ENCODE peak calls at places on chromosome 11, in six cellular contexts. P, J, M, N, T and R are unnamed samples. For H3K4me1, the result is how much of the 10 kb centered on the place peaks cover.

GRCh38 chr11:2862395-2862949 is 23.1 kb downstream of the CDKN1C start:
- DNase-seq in T (no peak), M (no peak), N (no peak), P (no peak), J (no peak), R (no peak)

GRCh38 chr11:28058333-28058732 is 49.6 kb downstream of the KIF18A start:
- DNase-seq in P (no peak), T (no peak), J (no peak), M (no peak), N (no peak), R (no peak)

GRCh38 chr11:116502641-116503061 is 270.1 kb downstream of the BUD13 start:
- DNase-seq in M (no peak), N (peak), P (no peak), J (no peak), T (no peak), R (no peak)

GRCh38 chr11:75035911-75036536 is 47.3 kb downstream of the NEU3 start:
- DNase-seq in N (peak), M (no peak), J (no peak), P (no peak), T (peak), R (no peak)

GRCh38 chr11:105918039-105918438 is 104.0 kb downstream of the MSANTD4 start:
- DNase-seq in J (no peak), T (no peak), M (no peak), P (no peak), N (no peak), R (no peak)

GRCh38 chr11:95922536-95923440 is 1.1 kb downstream of the MTMR2 start:
- DNase-seq in T (no peak), M (no peak), N (no peak), P (no peak), J (no peak), R (no peak)

GRCh38 chr11:91947215-91947614 is 277.4 kb upstream of the FAT3 start:
- DNase-seq in N (peak), J (peak), T (no peak), M (no peak), P (no peak), R (no peak)

GRCh38 chr11:88552377-88553029 is 215.0 kb upstream of the CTSC start:
- DNase-seq in N (no peak), M (no peak), T (no peak), P (no peak), J (peak), R (peak)

GRCh38 chr11:120675171-120675570 is 163.6 kb downstream of the GRIK4 start:
- DNase-seq in N (no peak), J (no peak), M (no peak), P (no peak), T (no peak), R (no peak)

GRCh38 chr11:114291847-114292680 is 4.1 kb upstream of the NNMT start:
- DNase-seq in T (no peak), N (no peak), P (no peak), J (no peak), M (no peak), R (no peak)

GRCh38 chr11:102615894-102616432 is 9.2 kb downstream of the MMP20 start:
- DNase-seq in J (no peak), M (no peak), T (no peak), P (no peak), N (no peak), R (no peak)

GRCh38 chr11:65710424-65710823 is 1.6 kb upstream of the KAT5 start:
- DNase-seq in J (no peak), M (no peak), N (no peak), P (no peak), T (no peak), R (no peak)

GRCh38 chr11:119599864-119600593 is 129.0 kb downstream of the NECTIN1 start:
- DNase-seq in P (no peak), M (no peak), N (no peak), J (no peak), T (no peak), R (no peak)

GRCh38 chr11:102230186-102230585 is 87.1 kb upstream of the BIRC3 start:
- DNase-seq in T (no peak), P (no peak), N (no peak), J (no peak), M (no peak), R (no peak)

GRCh38 chr11:46017341-46017740 is 94.9 kb downstream of the LARGE2 start:
- DNase-seq in N (no peak), T (no peak), P (no peak), M (no peak), J (no peak), R (no peak)

GRCh38 chr11:66002648-66003225 is 434 bp downstream of the BANF1 start:
- DNase-seq in T (no peak), P (peak), N (peak), J (peak), M (peak), R (peak)

GRCh38 chr11:29527391-29527936 is 489.4 kb downstream of the KCNA4 start:
- DNase-seq in M (no peak), N (no peak), P (no peak), T (no peak), J (peak), R (no peak)

GRCh38 chr11:131865860-131866259 is 495.4 kb downstream of the NTM start:
- DNase-seq in M (no peak), P (no peak), N (no peak), T (no peak), J (no peak), R (no peak)

GRCh38 chr11:27216268-27217149 is 146.5 kb downstream of the CCDC34 start:
- DNase-seq in M (no peak), N (peak), P (peak), J (peak), T (no peak), R (peak)

GRCh38 chr11:72962084-72962483 is 147.9 kb downstream of the ATG16L2 start:
- DNase-seq in P (no peak), T (no peak), J (no peak), N (no peak), M (no peak), R (no peak)

GRCh38 chr11:65448418-65449196 is 26.0 kb downstream of the NEAT1 start:
- DNase-seq in M (no peak), T (no peak), P (peak), J (no peak), N (peak), R (no peak)

GRCh38 chr11:93740802-93741093 is 547 bp downstream of the TAF1D start:
- DNase-seq in T (no peak), J (peak), M (peak), P (peak), N (peak), R (peak)

GRCh38 chr11:124209824-124210357 is 26.7 kb downstream of the OR10D3 start:
- DNase-seq in M (no peak), J (no peak), P (no peak), T (no peak), N (no peak), R (no peak)

GRCh38 chr11:106552694-106553203 is 465.5 kb downstream of the GUCY1A2 start:
- DNase-seq in M (no peak), P (no peak), N (no peak), J (no peak), T (no peak), R (no peak)

GRCh38 chr11:59253001-59253400 is 40.3 kb upstream of the MPEG1 start:
- DNase-seq in P (no peak), N (no peak), M (no peak), J (no peak), T (peak), R (no peak)

GRCh38 chr11:132862918-132863317 is 669.4 kb downstream of the OPCML start:
- DNase-seq in T (no peak), P (no peak), M (no peak), J (no peak), N (no peak), R (no peak)

GRCh38 chr11:6900327-6900999 is 8.2 kb upstream of the OR2D2 start:
- DNase-seq in T (no peak), J (no peak), N (no peak), P (no peak), M (no peak), R (no peak)

GRCh38 chr11:70772950-70773349 is 374.6 kb downstream of the CTTN start:
- DNase-seq in P (no peak), M (no peak), J (no peak), T (no peak), N (no peak), R (no peak)

GRCh38 chr11:88151866-88152265 is 23.4 kb downstream of the RAB38 start:
- DNase-seq in P (no peak), M (no peak), N (no peak), J (no peak), T (no peak), R (no peak)

GRCh38 chr11:130775306-130776043 is 140.8 kb downstream of the SNX19 start:
- DNase-seq in M (no peak), J (no peak), P (no peak), N (no peak), T (peak), R (no peak)

GRCh38 chr11:124172076-124172475 is 11.1 kb upstream of the OR10D3 start:
- DNase-seq in N (no peak), M (no peak), P (no peak), J (no peak), T (no peak), R (no peak)

GRCh38 chr11:64303109-64304031 is 2.0 kb upstream of the ESRRA start:
- DNase-seq in N (no peak), M (peak), P (no peak), T (no peak), J (no peak), R (no peak)
- H3K4me1 ChIP-seq in N (under half), M (under half), P (under half), T (under half), J (under half), R (under half)

GRCh38 chr11:78417888-78418583 is 416 bp upstream of the GAB2 start:
- DNase-seq in J (peak), T (no peak), P (peak), N (peak), M (peak), R (peak)
- TF ChIP-seq POLR2A in J (peak), T (peak), P (peak), N (peak), M (peak), R (peak)

DNA sequence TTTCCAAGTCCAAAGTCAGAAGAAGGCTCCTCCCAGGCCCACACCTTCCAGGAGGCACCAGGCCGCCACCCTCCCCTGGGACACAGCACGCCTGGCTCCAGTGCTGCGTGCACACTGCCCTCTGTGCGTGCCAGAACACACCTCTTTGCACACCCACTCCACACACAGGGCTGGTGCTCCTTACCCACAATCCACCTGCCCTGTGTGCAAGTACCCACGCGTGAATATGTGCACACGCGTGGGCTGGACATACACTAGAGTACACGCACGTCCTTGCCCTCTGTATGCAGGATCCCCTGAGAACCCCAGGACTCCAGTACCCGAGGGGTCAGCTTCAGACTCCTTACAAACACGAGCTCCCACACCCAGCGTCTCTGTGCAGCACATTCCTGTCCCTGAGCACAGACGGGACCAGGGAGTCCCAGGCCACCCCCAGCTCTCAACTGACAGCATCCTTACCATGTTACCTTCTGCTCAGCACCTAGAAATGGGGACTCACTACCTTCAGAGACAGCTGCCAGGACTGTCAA is 2.8 kb downstream of the DUSP8 start:
- DNase-seq in P (no peak), T (no peak), M (peak), J (no peak), N (no peak), R (peak)
- H3K4me1 ChIP-seq in P (under half), T (half or more), M (under half), J (half or more), N (under half), R (under half)

DNA sequence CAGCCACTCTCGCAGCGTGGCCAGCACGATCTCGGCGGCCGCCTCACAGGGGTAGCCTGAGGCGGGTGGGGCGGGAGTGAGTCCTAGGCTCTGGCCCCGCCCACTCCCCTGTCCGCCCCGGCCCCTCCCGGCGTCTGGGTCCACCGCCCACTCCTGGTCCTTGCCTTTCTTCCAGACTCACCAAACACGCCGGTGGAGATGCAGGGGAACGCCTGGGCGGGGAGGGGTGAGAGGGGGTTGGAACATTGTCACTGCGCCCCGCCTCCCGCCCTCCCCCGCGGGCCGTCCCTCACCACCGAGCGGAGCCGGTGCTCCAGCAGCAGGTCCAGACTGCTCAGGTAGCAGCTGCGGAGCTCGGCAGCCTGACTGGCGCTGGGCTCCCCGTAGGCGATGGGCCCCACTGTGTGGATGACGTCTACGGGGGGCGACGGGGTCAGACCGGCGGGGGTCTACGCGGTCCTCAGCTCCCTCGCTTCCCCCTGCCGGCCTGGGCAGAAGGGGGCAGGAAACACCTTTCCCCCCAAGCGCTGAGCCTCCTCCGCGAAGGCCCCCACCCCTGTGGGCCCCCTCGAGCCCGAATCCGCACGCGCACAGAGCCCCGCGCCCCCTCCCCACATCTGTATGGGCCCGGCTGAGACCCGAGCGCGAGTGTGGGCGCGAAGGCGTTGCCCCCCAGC is 13.2 kb downstream of the OTUB1 start:
- DNase-seq in M (no peak), P (peak), N (no peak), J (peak), T (no peak), R (peak)
- TF ChIP-seq POLR2A in M (no peak), P (no peak), N (no peak), J (no peak), T (no peak), R (no peak)

DNA sequence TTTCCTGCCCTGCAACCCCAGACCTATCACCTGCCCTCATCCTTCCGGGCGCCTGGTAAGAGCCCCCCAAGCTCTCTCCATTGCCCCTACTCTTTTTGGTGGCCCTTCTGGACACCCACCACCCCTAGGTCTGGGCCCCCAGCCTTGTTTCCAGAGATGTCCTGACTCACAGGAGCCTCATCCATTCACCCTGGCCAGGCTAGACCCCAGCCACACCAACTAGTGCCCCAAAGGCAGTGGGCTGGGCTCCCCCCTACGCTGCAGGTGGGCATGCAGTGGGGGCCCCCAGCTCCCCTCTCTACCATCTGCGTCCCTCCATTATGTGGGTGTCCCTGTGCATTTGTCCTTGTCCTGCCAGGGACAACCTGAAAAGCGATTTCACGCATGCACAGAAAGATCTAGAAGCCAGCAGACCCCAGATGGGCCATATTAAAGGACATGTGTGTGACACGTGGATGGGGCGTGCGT is 1.4 kb downstream of the MRGPRF start:
- DNase-seq in T (no peak), M (peak), J (no peak), P (no peak), N (no peak), R (no peak)
- H3K4me1 ChIP-seq in T (half or more), M (under half), J (under half), P (under half), N (under half), R (under half)

GRCh38 chr11:1335811-1336761 is 26.7 kb upstream of the TOLLIP start:
- DNase-seq in T (peak), J (peak), N (peak), M (peak), P (peak), R (peak)
- TF ChIP-seq POLR2A in T (peak), J (no peak), N (peak), M (no peak), P (no peak), R (no peak)

DNA sequence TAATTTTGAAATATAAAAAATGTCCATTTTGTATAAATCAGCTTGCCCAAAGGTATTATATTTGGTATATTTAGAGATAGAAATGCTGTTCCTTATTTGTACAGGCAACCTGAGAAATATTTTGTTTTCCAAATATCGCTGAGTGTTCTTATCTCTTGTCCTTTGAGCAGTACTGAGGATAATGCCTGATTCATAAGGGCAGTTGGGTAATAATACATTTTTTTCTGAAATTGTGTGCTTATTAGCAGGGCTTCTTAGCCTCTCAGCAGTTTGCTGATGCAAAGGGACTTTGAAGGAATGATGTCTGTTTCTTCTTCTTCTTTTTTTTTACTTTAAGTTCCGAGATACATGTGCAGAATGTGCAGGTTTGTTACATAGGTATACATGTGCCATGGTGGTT is 69.1 kb downstream of the LDLRAD3 start:
- DNase-seq in N (no peak), J (no peak), T (no peak), P (no peak), M (no peak), R (no peak)
- H3K4me1 ChIP-seq in N (under half), J (under half), T (under half), P (under half), M (under half), R (under half)